ENCODE peak calls at places on chromosomes 12 and 14, in four cellular contexts. One of them, this sample, is unnamed.

GRCh38 chr14:68664225-68664681 is 128.6 kb downstream of the ZFP36L1 start:
- DNase-seq in A549: no peak
- DNase-seq in K562: no peak
- DNase-seq in HepG2: no peak
- DNase-seq in this sample: no peak

GRCh38 chr12:108649668-108650067 is 16.0 kb upstream of the SELPLG start:
- DNase-seq in A549: no peak
- DNase-seq in K562: no peak
- DNase-seq in HepG2: no peak
- DNase-seq in this sample: no peak

GRCh38 chr12:111025792-111026430 is 105.5 kb upstream of the MYL2 start:
- DNase-seq in A549: no peak
- DNase-seq in K562: no peak
- DNase-seq in HepG2: no peak
- DNase-seq in this sample: no peak

GRCh38 chr14:67392728-67393314 is 19.1 kb downstream of the PLEK2 start:
- DNase-seq in A549: no peak
- DNase-seq in K562: no peak
- DNase-seq in HepG2: no peak
- DNase-seq in this sample: no peak

GRCh38 chr12:51371295-51371953 is 19.8 kb downstream of the GALNT6 start:
- DNase-seq in A549: peak; percentile 97
- DNase-seq in K562: no peak
- DNase-seq in HepG2: peak; percentile 84
- DNase-seq in this sample: peak; percentile 29

GRCh38 chr12:121124402-121125109 is 8.1 kb upstream of the P2RX7 start:
- DNase-seq in A549: peak; percentile 93
- DNase-seq in K562: no peak
- DNase-seq in HepG2: peak; percentile 90
- DNase-seq in this sample: no peak

GRCh38 chr14:76710093-76711010 is 50.9 kb upstream of the VASH1 start:
- DNase-seq in A549: peak; percentile 44
- DNase-seq in K562: peak; percentile 47
- DNase-seq in HepG2: peak; percentile 28
- DNase-seq in this sample: no peak

GRCh38 chr12:8742501-8742900 is 44.7 kb downstream of the RIMKLB start:
- DNase-seq in A549: no peak
- DNase-seq in K562: no peak
- DNase-seq in HepG2: no peak
- DNase-seq in this sample: no peak

GRCh38 chr14:91899213-91899612 is 31.9 kb upstream of the TC2N start:
- DNase-seq in A549: no peak
- DNase-seq in K562: no peak
- DNase-seq in HepG2: no peak
- DNase-seq in this sample: peak; percentile 38

GRCh38 chr12:53976172-53976822 is 1.5 kb upstream of the HOTAIR start:
- DNase-seq in A549: no peak
- DNase-seq in K562: no peak
- DNase-seq in HepG2: no peak
- DNase-seq in this sample: no peak

GRCh38 chr12:98574110-98574509 is 19.4 kb upstream of the SLC25A3 start:
- DNase-seq in A549: no peak
- DNase-seq in K562: no peak
- DNase-seq in HepG2: peak; percentile 79
- DNase-seq in this sample: no peak

DNA sequence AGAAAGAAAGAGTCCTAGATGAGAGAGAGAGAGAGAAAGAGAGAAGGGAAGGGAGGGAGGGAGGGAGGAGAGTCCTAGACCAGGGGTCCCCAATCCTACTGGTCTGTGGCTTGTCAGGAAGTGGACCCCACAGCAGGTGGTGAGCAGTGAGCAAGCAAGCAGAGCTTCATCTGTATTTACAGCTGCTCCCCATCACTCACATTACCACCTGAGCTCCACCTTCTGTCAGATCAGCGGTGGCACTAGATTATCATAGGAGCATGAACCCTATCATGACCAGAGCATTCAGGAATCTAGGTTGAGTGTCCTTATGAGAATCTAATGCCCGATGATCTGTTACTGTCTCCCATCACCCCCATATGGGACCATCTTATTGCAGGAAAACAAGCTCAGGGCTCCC is 39.2 kb upstream of the AMN1 start:
- DNase-seq in A549: no peak
- DNase-seq in K562: no peak
- DNase-seq in HepG2: no peak
- DNase-seq in this sample: no peak
- TF ChIP-seq HMGXB4 in A549: no peak
- TF ChIP-seq HMGXB4 in K562: no peak
- TF ChIP-seq HMGXB4 in HepG2: no peak
- TF ChIP-seq HMGXB4 in this sample: no peak

GRCh38 chr12:128408669-128409068 is 141.7 kb downstream of the TMEM132C start:
- DNase-seq in A549: no peak
- DNase-seq in K562: no peak
- DNase-seq in HepG2: no peak
- DNase-seq in this sample: no peak
- TF ChIP-seq HMGXB4 in A549: no peak
- TF ChIP-seq HMGXB4 in K562: no peak
- TF ChIP-seq HMGXB4 in HepG2: no peak
- TF ChIP-seq HMGXB4 in this sample: no peak

DNA sequence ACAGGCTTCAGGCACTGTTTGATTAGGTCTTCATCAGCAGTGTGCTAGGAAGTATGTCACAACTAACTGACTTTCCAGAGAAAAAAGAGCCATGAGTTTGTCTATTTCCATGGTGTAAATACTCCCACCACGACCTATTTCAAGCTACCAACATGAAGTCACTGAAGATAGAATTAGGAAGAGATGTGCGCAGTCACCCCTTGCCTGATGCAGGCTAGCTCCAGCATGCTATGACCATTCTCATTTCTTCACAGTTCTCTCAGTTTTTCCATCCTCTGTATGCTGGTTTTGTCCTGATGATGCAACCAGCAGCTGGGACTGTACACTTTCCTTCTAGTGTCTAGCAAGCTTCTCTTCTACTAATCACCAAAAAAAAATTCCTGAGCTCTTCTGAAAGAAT is 191.6 kb upstream of the NUDT4 start:
- DNase-seq in A549: no peak
- DNase-seq in K562: no peak
- DNase-seq in HepG2: no peak
- DNase-seq in this sample: no peak
- TF ChIP-seq HMGXB4 in A549: no peak
- TF ChIP-seq HMGXB4 in K562: no peak
- TF ChIP-seq HMGXB4 in HepG2: no peak
- TF ChIP-seq HMGXB4 in this sample: no peak

GRCh38 chr14:100605230-100605629 is 18.0 kb upstream of the BEGAIN start:
- DNase-seq in A549: no peak
- DNase-seq in K562: no peak
- DNase-seq in HepG2: no peak
- DNase-seq in this sample: no peak

GRCh38 chr14:100604126-100604501 is 16.9 kb upstream of the BEGAIN start:
- DNase-seq in A549: no peak
- DNase-seq in K562: no peak
- DNase-seq in HepG2: no peak
- DNase-seq in this sample: no peak

GRCh38 chr14:100605706-100606686 is 18.8 kb upstream of the BEGAIN start:
- DNase-seq in A549: no peak
- DNase-seq in K562: peak; percentile 18
- DNase-seq in HepG2: no peak
- DNase-seq in this sample: no peak

GRCh38 chr14:100603341-100604125 is 16.3 kb upstream of the BEGAIN start:
- DNase-seq in A549: no peak
- DNase-seq in K562: no peak
- DNase-seq in HepG2: no peak
- DNase-seq in this sample: no peak

GRCh38 chr14:100604709-100605108 is 17.5 kb upstream of the BEGAIN start:
- DNase-seq in A549: no peak
- DNase-seq in K562: no peak
- DNase-seq in HepG2: no peak
- DNase-seq in this sample: no peak
- TF ChIP-seq HMGXB4 in A549: no peak
- TF ChIP-seq HMGXB4 in K562: no peak
- TF ChIP-seq HMGXB4 in HepG2: no peak
- TF ChIP-seq HMGXB4 in this sample: no peak